ENCODE peak calls at places on chromosome 9, in ten cellular contexts. One of them, this sample, is unnamed.

GRCh38 chr9:127762111-127762676 is 16.3 kb downstream of the SH2D3C start:
- DNase-seq in COR-L47: no peak
- DNase-seq in GM13977: no peak
- DNase-seq in head of caudate nucleus: no peak
- DNase-seq in fibroblast of the aortic adventitia: no peak
- DNase-seq in ELR: no peak
- DNase-seq in GM13976: no peak
- DNase-seq in GM12892: no peak
- DNase-seq in fibroblast of mammary gland: no peak
- DNase-seq in left kidney: no peak
- DNase-seq in this sample: no peak

GRCh38 chr9:36148652-36149051 is 12.1 kb downstream of the GLIPR2 start:
- DNase-seq in GM13977: peak
- DNase-seq in head of caudate nucleus: peak
- DNase-seq in fibroblast of mammary gland: peak
- DNase-seq in GM13976: peak
- DNase-seq in ELR: peak
- DNase-seq in GM12892: peak
- DNase-seq in COR-L47: no peak
- DNase-seq in fibroblast of the aortic adventitia: peak
- DNase-seq in left kidney: peak
- DNase-seq in this sample: peak

GRCh38 chr9:933356-933755 is 43.1 kb upstream of the DMRT3 start:
- DNase-seq in fibroblast of mammary gland: no peak
- DNase-seq in GM13977: no peak
- DNase-seq in GM13976: no peak
- DNase-seq in GM12892: no peak
- DNase-seq in ELR: no peak
- DNase-seq in left kidney: no peak
- DNase-seq in COR-L47: no peak
- DNase-seq in fibroblast of the aortic adventitia: no peak
- DNase-seq in head of caudate nucleus: no peak
- DNase-seq in this sample: no peak

GRCh38 chr9:14366071-14366470 is 52.1 kb upstream of the NFIB start:
- DNase-seq in head of caudate nucleus: no peak
- DNase-seq in GM13977: no peak
- DNase-seq in GM13976: no peak
- DNase-seq in GM12892: no peak
- DNase-seq in left kidney: no peak
- DNase-seq in ELR: peak
- DNase-seq in COR-L47: no peak
- DNase-seq in fibroblast of mammary gland: peak
- DNase-seq in fibroblast of the aortic adventitia: peak
- DNase-seq in this sample: no peak

GRCh38 chr9:68941780-68942459 is 72.0 kb downstream of the PRKACG start:
- DNase-seq in COR-L47: no peak
- DNase-seq in fibroblast of mammary gland: no peak
- DNase-seq in head of caudate nucleus: no peak
- DNase-seq in GM12892: no peak
- DNase-seq in GM13977: no peak
- DNase-seq in GM13976: no peak
- DNase-seq in ELR: no peak
- DNase-seq in fibroblast of the aortic adventitia: no peak
- DNase-seq in left kidney: no peak
- DNase-seq in this sample: no peak

GRCh38 chr9:69801994-69802393 is 18.6 kb upstream of the CFAP95 start:
- DNase-seq in GM13976: no peak
- DNase-seq in left kidney: no peak
- DNase-seq in GM12892: no peak
- DNase-seq in ELR: peak
- DNase-seq in COR-L47: no peak
- DNase-seq in fibroblast of mammary gland: peak
- DNase-seq in fibroblast of the aortic adventitia: no peak
- DNase-seq in GM13977: no peak
- DNase-seq in head of caudate nucleus: no peak
- DNase-seq in this sample: no peak

GRCh38 chr9:37311938-37312730 is 110.4 kb upstream of the GRHPR start:
- DNase-seq in fibroblast of the aortic adventitia: peak
- DNase-seq in ELR: peak
- DNase-seq in head of caudate nucleus: no peak
- DNase-seq in GM13977: no peak
- DNase-seq in GM13976: no peak
- DNase-seq in COR-L47: no peak
- DNase-seq in left kidney: no peak
- DNase-seq in GM12892: no peak
- DNase-seq in fibroblast of mammary gland: peak
- DNase-seq in this sample: no peak

GRCh38 chr9:134243778-134244467 is 79.6 kb upstream of the RNU6ATAC start:
- DNase-seq in fibroblast of the aortic adventitia: no peak
- DNase-seq in COR-L47: no peak
- DNase-seq in GM13976: peak
- DNase-seq in head of caudate nucleus: no peak
- DNase-seq in left kidney: no peak
- DNase-seq in GM12892: no peak
- DNase-seq in GM13977: peak
- DNase-seq in ELR: no peak
- DNase-seq in fibroblast of mammary gland: peak
- DNase-seq in this sample: peak

GRCh38 chr9:34694811-34695210 is 3.7 kb upstream of the CCL19 start:
- DNase-seq in GM12892: no peak
- DNase-seq in GM13977: no peak
- DNase-seq in COR-L47: no peak
- DNase-seq in fibroblast of the aortic adventitia: peak
- DNase-seq in ELR: no peak
- DNase-seq in left kidney: no peak
- DNase-seq in head of caudate nucleus: no peak
- DNase-seq in fibroblast of mammary gland: no peak
- DNase-seq in GM13976: no peak
- DNase-seq in this sample: no peak

GRCh38 chr9:131410051-131410491 is 16.2 kb downstream of the PRRC2B start:
- DNase-seq in ELR: no peak
- DNase-seq in head of caudate nucleus: no peak
- DNase-seq in GM13977: no peak
- DNase-seq in GM13976: no peak
- DNase-seq in left kidney: no peak
- DNase-seq in GM12892: no peak
- DNase-seq in fibroblast of mammary gland: peak
- DNase-seq in fibroblast of the aortic adventitia: peak
- DNase-seq in COR-L47: no peak
- DNase-seq in this sample: no peak